ENCODE peak calls at places on chromosome 18, in eight cellular contexts. X, J, P, I, Q, W, N and H are unnamed samples.

GRCh38 chr18:57916684-57917083 is 113.6 kb upstream of the ATP8B1 start:
- DNase-seq in X (no peak), J (no peak), P (no peak), I (no peak), Q (no peak), W (no peak), N (no peak), H (no peak)

GRCh38 chr18:29028560-29028959 is 851.6 kb upstream of the CDH2 start:
- DNase-seq in X (no peak), J (no peak), P (no peak), I (no peak), Q (no peak), W (peak; percentile 4), N (no peak), H (no peak)

GRCh38 chr18:69936191-69936558 is 11.5 kb downstream of the CD226 start:
- DNase-seq in X (no peak), J (no peak), P (no peak), I (no peak), Q (no peak), W (peak; percentile 55), N (peak; percentile 17), H (no peak)

GRCh38 chr18:10514621-10515020 is 11.2 kb upstream of the NAPG start:
- DNase-seq in X (no peak), J (no peak), P (no peak), I (no peak), Q (no peak), W (no peak), N (no peak), H (no peak)

GRCh38 chr18:11986061-11986460 is 4.8 kb downstream of the IMPA2 start:
- DNase-seq in X (no peak), J (no peak), P (no peak), I (no peak), Q (no peak), W (no peak), N (no peak), H (no peak)

GRCh38 chr18:74722237-74722636 is 124.6 kb downstream of the ZNF407 start:
- DNase-seq in X (no peak), J (peak; percentile 75), P (no peak), I (no peak), Q (no peak), W (peak; percentile 85), N (no peak), H (no peak)

GRCh38 chr18:48777026-48777736 is 173.6 kb downstream of the SMAD7 start:
- DNase-seq in X (peak; percentile 24), J (peak; percentile 59), P (peak; percentile 56), I (peak; percentile 33), Q (peak; percentile 82), W (peak; percentile 48), N (peak; percentile 64), H (peak; percentile 74)

GRCh38 chr18:32695534-32695933 is 77.3 kb downstream of the KLHL14 start:
- DNase-seq in X (no peak), J (no peak), P (no peak), I (no peak), Q (no peak), W (no peak), N (no peak), H (no peak)

GRCh38 chr18:76821875-76822509 is 365 bp upstream of the ZNF236 start:
- DNase-seq in X (peak; percentile 6), J (peak; percentile 55), P (peak; percentile 47), I (peak; percentile 39), Q (peak; percentile 83), W (peak; percentile 45), N (peak; percentile 68), H (peak; percentile 60)

GRCh38 chr18:60684843-60685513 is 312.4 kb upstream of the MC4R start:
- DNase-seq in X (peak; percentile 3), J (peak; percentile 46), P (no peak), I (no peak), Q (peak; percentile 16), W (peak; percentile 41), N (no peak), H (no peak)

GRCh38 chr18:64208531-64208930 is 59.6 kb upstream of the LINC00305 start:
- DNase-seq in X (no peak), J (peak; percentile 50), P (no peak), I (no peak), Q (no peak), W (no peak), N (no peak), H (no peak)

GRCh38 chr18:9516437-9517064 is 41.2 kb downstream of the RALBP1 start:
- DNase-seq in X (peak; percentile 33), J (peak; percentile 52), P (no peak), I (peak; percentile 1), Q (no peak), W (peak; percentile 55), N (no peak), H (no peak)

GRCh38 chr18:47552783-47553182 is 301.3 kb upstream of the SKOR2 start:
- DNase-seq in X (no peak), J (no peak), P (no peak), I (no peak), Q (no peak), W (no peak), N (no peak), H (no peak)

GRCh38 chr18:77133051-77133919 is 702 bp upstream of the MBP start:
- DNase-seq in X (no peak), J (no peak), P (no peak), I (no peak), Q (no peak), W (no peak), N (peak; percentile 79), H (peak; percentile 55)

GRCh38 chr18:21489119-21489750 is 111.3 kb downstream of the ESCO1 start:
- DNase-seq in X (peak; percentile 54), J (peak; percentile 74), P (no peak), I (peak; percentile 44), Q (peak; percentile 39), W (peak; percentile 63), N (peak; percentile 46), H (peak; percentile 47)

GRCh38 chr18:13452448-13452811 is 233.9 kb downstream of the LDLRAD4 start:
- DNase-seq in X (peak; percentile 94), J (peak; percentile 2), P (no peak), I (no peak), Q (no peak), W (peak; percentile 80), N (no peak), H (no peak)

GRCh38 chr18:74525741-74526140 is 8.6 kb upstream of the CNDP1 start:
- DNase-seq in X (no peak), J (no peak), P (no peak), I (no peak), Q (no peak), W (no peak), N (no peak), H (peak; percentile 89)

GRCh38 chr18:13369756-13370510 is 151.4 kb downstream of the LDLRAD4 start:
- DNase-seq in X (peak; percentile 76), J (no peak), P (no peak), I (no peak), Q (no peak), W (peak; percentile 48), N (no peak), H (peak; percentile 76)

GRCh38 chr18:46331316-46331715 is 227.1 kb downstream of the HAUS1 start:
- DNase-seq in X (no peak), J (no peak), P (no peak), I (no peak), Q (no peak), W (no peak), N (no peak), H (no peak)

GRCh38 chr18:9053814-9054213 is 48.7 kb upstream of the NDUFV2 start:
- DNase-seq in X (no peak), J (no peak), P (no peak), I (no peak), Q (no peak), W (no peak), N (no peak), H (no peak)

GRCh38 chr18:22108674-22109073 is 60.7 kb upstream of the GATA6 start:
- DNase-seq in X (no peak), J (peak; percentile 25), P (no peak), I (no peak), Q (no peak), W (peak; percentile 10), N (peak; percentile 45), H (no peak)

GRCh38 chr18:6660334-6660733 is 69.2 kb upstream of the ARHGAP28 start:
- DNase-seq in X (no peak), J (peak; percentile 43), P (no peak), I (no peak), Q (no peak), W (peak; percentile 3), N (no peak), H (no peak)

GRCh38 chr18:7601249-7601620 is 34.1 kb downstream of the PTPRM start:
- DNase-seq in X (peak; percentile 80), J (peak; percentile 69), P (no peak), I (peak; percentile 29), Q (no peak), W (peak; percentile 87), N (no peak), H (no peak)

GRCh38 chr18:21361297-21361880 is 119.4 kb downstream of the GREB1L start:
- DNase-seq in X (no peak), J (peak; percentile 54), P (no peak), I (no peak), Q (no peak), W (no peak), N (no peak), H (no peak)

GRCh38 chr18:79496978-79497637 is 101.4 kb downstream of the NFATC1 start:
- DNase-seq in X (no peak), J (no peak), P (no peak), I (no peak), Q (no peak), W (peak; percentile 68), N (peak; percentile 32), H (peak; percentile 31)

GRCh38 chr18:32847719-32848118 is 74.9 kb upstream of the KLHL14 start:
- DNase-seq in X (no peak), J (no peak), P (no peak), I (no peak), Q (no peak), W (no peak), N (no peak), H (no peak)